ENCODE peak calls at places on chromosomes 6 and 20, in six cellular contexts. One of them, this sample, is unnamed.
A peak's percentile ranks its signal among the peaks of the same experiment; 100 is the strongest.

GRCh38 chr6:130779658-130780033 is 47.6 kb upstream of the SMLR1 start:
- DNase-seq in stimulated activated naive CD4-positive, alpha-beta T cell treated with Interleukin-2 at 50 U/mL for 16 hours: no peak
- DNase-seq in iPS-NIHi11: no peak
- DNase-seq in foreskin melanocyte: no peak
- DNase-seq in upper lobe of left lung: no peak
- DNase-seq in SJSA1: no peak
- DNase-seq in this sample: no peak

GRCh38 chr6:126821706-126822105 is 296.8 kb upstream of the RSPO3 start:
- DNase-seq in stimulated activated naive CD4-positive, alpha-beta T cell treated with Interleukin-2 at 50 U/mL for 16 hours: no peak
- DNase-seq in iPS-NIHi11: no peak
- DNase-seq in foreskin melanocyte: no peak
- DNase-seq in upper lobe of left lung: no peak
- DNase-seq in SJSA1: no peak
- DNase-seq in this sample: no peak

GRCh38 chr20:10239954-10240353 is 21.3 kb downstream of the SNAP25 start:
- DNase-seq in stimulated activated naive CD4-positive, alpha-beta T cell treated with Interleukin-2 at 50 U/mL for 16 hours: no peak
- DNase-seq in iPS-NIHi11: no peak
- DNase-seq in foreskin melanocyte: peak; percentile 39
- DNase-seq in upper lobe of left lung: peak; percentile 83
- DNase-seq in SJSA1: no peak
- DNase-seq in this sample: peak; percentile 38

GRCh38 chr20:50595988-50596693 is 86.0 kb downstream of the PTPN1 start:
- DNase-seq in stimulated activated naive CD4-positive, alpha-beta T cell treated with Interleukin-2 at 50 U/mL for 16 hours: no peak
- DNase-seq in iPS-NIHi11: no peak
- DNase-seq in foreskin melanocyte: no peak
- DNase-seq in upper lobe of left lung: no peak
- DNase-seq in SJSA1: no peak
- DNase-seq in this sample: peak; percentile 51

GRCh38 chr6:126824815-126825214 is 293.7 kb upstream of the RSPO3 start:
- DNase-seq in stimulated activated naive CD4-positive, alpha-beta T cell treated with Interleukin-2 at 50 U/mL for 16 hours: no peak
- DNase-seq in iPS-NIHi11: no peak
- DNase-seq in foreskin melanocyte: no peak
- DNase-seq in upper lobe of left lung: no peak
- DNase-seq in SJSA1: no peak
- DNase-seq in this sample: no peak

GRCh38 chr6:17018425-17018824 is 83.4 kb upstream of the STMND1 start:
- DNase-seq in stimulated activated naive CD4-positive, alpha-beta T cell treated with Interleukin-2 at 50 U/mL for 16 hours: no peak
- DNase-seq in iPS-NIHi11: no peak
- DNase-seq in foreskin melanocyte: no peak
- DNase-seq in upper lobe of left lung: no peak
- DNase-seq in SJSA1: no peak
- DNase-seq in this sample: no peak

GRCh38 chr6:91497770-91498169 is 910.9 kb upstream of the MAP3K7 start:
- DNase-seq in stimulated activated naive CD4-positive, alpha-beta T cell treated with Interleukin-2 at 50 U/mL for 16 hours: no peak
- DNase-seq in iPS-NIHi11: no peak
- DNase-seq in foreskin melanocyte: no peak
- DNase-seq in upper lobe of left lung: no peak
- DNase-seq in SJSA1: no peak
- DNase-seq in this sample: no peak

GRCh38 chr20:44908987-44909871 is 631 bp upstream of the PABPC1L start:
- DNase-seq in stimulated activated naive CD4-positive, alpha-beta T cell treated with Interleukin-2 at 50 U/mL for 16 hours: no peak
- DNase-seq in iPS-NIHi11: no peak
- DNase-seq in foreskin melanocyte: peak; percentile 34
- DNase-seq in upper lobe of left lung: no peak
- DNase-seq in SJSA1: no peak
- DNase-seq in this sample: no peak

GRCh38 chr6:42722497-42722896 is at the start of gene PRPH2:
- DNase-seq in stimulated activated naive CD4-positive, alpha-beta T cell treated with Interleukin-2 at 50 U/mL for 16 hours: no peak
- DNase-seq in iPS-NIHi11: no peak
- DNase-seq in foreskin melanocyte: no peak
- DNase-seq in upper lobe of left lung: no peak
- DNase-seq in SJSA1: no peak
- DNase-seq in this sample: no peak

GRCh38 chr20:8082999-8083398 is 49.1 kb upstream of the PLCB1 start:
- DNase-seq in stimulated activated naive CD4-positive, alpha-beta T cell treated with Interleukin-2 at 50 U/mL for 16 hours: no peak
- DNase-seq in iPS-NIHi11: no peak
- DNase-seq in foreskin melanocyte: no peak
- DNase-seq in upper lobe of left lung: no peak
- DNase-seq in SJSA1: no peak
- DNase-seq in this sample: no peak

GRCh38 chr20:47361268-47361665 is 4.8 kb upstream of the ZMYND8 start:
- DNase-seq in stimulated activated naive CD4-positive, alpha-beta T cell treated with Interleukin-2 at 50 U/mL for 16 hours: no peak
- DNase-seq in iPS-NIHi11: no peak
- DNase-seq in foreskin melanocyte: no peak
- DNase-seq in upper lobe of left lung: no peak
- DNase-seq in SJSA1: no peak
- DNase-seq in this sample: no peak

GRCh38 chr6:150527100-150527499 is 72.6 kb upstream of the PLEKHG1 start:
- DNase-seq in stimulated activated naive CD4-positive, alpha-beta T cell treated with Interleukin-2 at 50 U/mL for 16 hours: no peak
- DNase-seq in iPS-NIHi11: no peak
- DNase-seq in foreskin melanocyte: no peak
- DNase-seq in upper lobe of left lung: no peak
- DNase-seq in SJSA1: no peak
- DNase-seq in this sample: no peak

GRCh38 chr6:151649835-151650234 is 156.0 kb downstream of the CCDC170 start:
- DNase-seq in stimulated activated naive CD4-positive, alpha-beta T cell treated with Interleukin-2 at 50 U/mL for 16 hours: no peak
- DNase-seq in iPS-NIHi11: no peak
- DNase-seq in foreskin melanocyte: peak; percentile 7
- DNase-seq in upper lobe of left lung: no peak
- DNase-seq in SJSA1: no peak
- DNase-seq in this sample: no peak

GRCh38 chr6:154370545-154370944 is 13.9 kb upstream of the IPCEF1 start:
- DNase-seq in stimulated activated naive CD4-positive, alpha-beta T cell treated with Interleukin-2 at 50 U/mL for 16 hours: no peak
- DNase-seq in iPS-NIHi11: peak; percentile 29
- DNase-seq in foreskin melanocyte: peak; percentile 59
- DNase-seq in upper lobe of left lung: no peak
- DNase-seq in SJSA1: no peak
- DNase-seq in this sample: no peak

GRCh38 chr6:7761047-7761446 is 35.1 kb downstream of the BMP6 start:
- DNase-seq in stimulated activated naive CD4-positive, alpha-beta T cell treated with Interleukin-2 at 50 U/mL for 16 hours: no peak
- DNase-seq in iPS-NIHi11: no peak
- DNase-seq in foreskin melanocyte: no peak
- DNase-seq in upper lobe of left lung: no peak
- DNase-seq in SJSA1: no peak
- DNase-seq in this sample: no peak

GRCh38 chr6:53529324-53530036 is 15.4 kb downstream of the GCLC start:
- DNase-seq in stimulated activated naive CD4-positive, alpha-beta T cell treated with Interleukin-2 at 50 U/mL for 16 hours: no peak
- DNase-seq in iPS-NIHi11: no peak
- DNase-seq in foreskin melanocyte: no peak
- DNase-seq in upper lobe of left lung: no peak
- DNase-seq in SJSA1: no peak
- DNase-seq in this sample: no peak

GRCh38 chr20:33480071-33480470 is 9.8 kb upstream of the CBFA2T2 start:
- DNase-seq in stimulated activated naive CD4-positive, alpha-beta T cell treated with Interleukin-2 at 50 U/mL for 16 hours: no peak
- DNase-seq in iPS-NIHi11: no peak
- DNase-seq in foreskin melanocyte: no peak
- DNase-seq in upper lobe of left lung: no peak
- DNase-seq in SJSA1: no peak
- DNase-seq in this sample: no peak

GRCh38 chr20:41349943-41350342 is 9.3 kb downstream of the LPIN3 start:
- DNase-seq in stimulated activated naive CD4-positive, alpha-beta T cell treated with Interleukin-2 at 50 U/mL for 16 hours: no peak
- DNase-seq in iPS-NIHi11: no peak
- DNase-seq in foreskin melanocyte: no peak
- DNase-seq in upper lobe of left lung: no peak
- DNase-seq in SJSA1: no peak
- DNase-seq in this sample: no peak

GRCh38 chr20:50163570-50164317 is 10.2 kb upstream of the PEDS1 start:
- DNase-seq in stimulated activated naive CD4-positive, alpha-beta T cell treated with Interleukin-2 at 50 U/mL for 16 hours: no peak
- DNase-seq in iPS-NIHi11: peak; percentile 14
- DNase-seq in foreskin melanocyte: no peak
- DNase-seq in upper lobe of left lung: no peak
- DNase-seq in SJSA1: no peak
- DNase-seq in this sample: peak; percentile 71

GRCh38 chr6:7991536-7991935 is 72.7 kb downstream of the BLOC1S5 start:
- DNase-seq in stimulated activated naive CD4-positive, alpha-beta T cell treated with Interleukin-2 at 50 U/mL for 16 hours: no peak
- DNase-seq in iPS-NIHi11: no peak
- DNase-seq in foreskin melanocyte: no peak
- DNase-seq in upper lobe of left lung: no peak
- DNase-seq in SJSA1: no peak
- DNase-seq in this sample: no peak

GRCh38 chr6:8432614-8433013 is 2.7 kb downstream of the SLC35B3 start:
- DNase-seq in stimulated activated naive CD4-positive, alpha-beta T cell treated with Interleukin-2 at 50 U/mL for 16 hours: no peak
- DNase-seq in iPS-NIHi11: no peak
- DNase-seq in foreskin melanocyte: no peak
- DNase-seq in upper lobe of left lung: no peak
- DNase-seq in SJSA1: no peak
- DNase-seq in this sample: no peak

GRCh38 chr6:69164564-69165252 is 529.6 kb downstream of the ADGRB3 start:
- DNase-seq in stimulated activated naive CD4-positive, alpha-beta T cell treated with Interleukin-2 at 50 U/mL for 16 hours: no peak
- DNase-seq in iPS-NIHi11: peak; percentile 37
- DNase-seq in foreskin melanocyte: no peak
- DNase-seq in upper lobe of left lung: no peak
- DNase-seq in SJSA1: no peak
- DNase-seq in this sample: no peak

GRCh38 chr6:42088101-42088591 is 37.8 kb downstream of the TAF8 start:
- DNase-seq in stimulated activated naive CD4-positive, alpha-beta T cell treated with Interleukin-2 at 50 U/mL for 16 hours: no peak
- DNase-seq in iPS-NIHi11: peak; percentile 43
- DNase-seq in foreskin melanocyte: no peak
- DNase-seq in upper lobe of left lung: no peak
- DNase-seq in SJSA1: no peak
- DNase-seq in this sample: peak; percentile 95

GRCh38 chr20:24465730-24466129 is 3.7 kb upstream of the SYNDIG1 start:
- DNase-seq in stimulated activated naive CD4-positive, alpha-beta T cell treated with Interleukin-2 at 50 U/mL for 16 hours: no peak
- DNase-seq in iPS-NIHi11: no peak
- DNase-seq in foreskin melanocyte: no peak
- DNase-seq in upper lobe of left lung: no peak
- DNase-seq in SJSA1: no peak
- DNase-seq in this sample: no peak

GRCh38 chr6:32327103-32327502 is 44.6 kb downstream of the TSBP1 start:
- DNase-seq in stimulated activated naive CD4-positive, alpha-beta T cell treated with Interleukin-2 at 50 U/mL for 16 hours: no peak
- DNase-seq in iPS-NIHi11: no peak
- DNase-seq in foreskin melanocyte: no peak
- DNase-seq in upper lobe of left lung: no peak
- DNase-seq in SJSA1: no peak
- DNase-seq in this sample: no peak

This sample was measured in PC-9.